ENCODE peak calls at places on chromosomes 7 and 10, in eight cellular contexts. D is CD8-positive, alpha-beta T cell; V is cardiac muscle cell; L is cardiac fibroblast; T is astrocyte of the spinal cord; X is NB4; O is GM12865; B is heart right ventricle. E is an unnamed sample.

GRCh38 chr10:3978762-3979161 is 193.8 kb upstream of the KLF6 start:
- DNase-seq in T (peak), B (no peak), O (no peak), X (peak), V (no peak), L (no peak), D (no peak), E (no peak)

GRCh38 chr10:89702121-89702480 is 711 bp downstream of the KIF20B start:
- DNase-seq in B (no peak), X (peak), V (no peak), L (no peak), T (no peak), D (no peak), O (peak), E (no peak)

GRCh38 chr7:151897201-151897711 is 20.3 kb upstream of the PRKAG2 start:
- DNase-seq in L (no peak), O (no peak), B (no peak), T (no peak), X (no peak), V (peak), D (no peak), E (no peak)

GRCh38 chr7:8141070-8141469 is 120.9 kb downstream of the ICA1 start:
- DNase-seq in B (no peak), V (no peak), X (no peak), T (no peak), O (no peak), D (no peak), L (no peak), E (no peak)

GRCh38 chr10:31145986-31146385 is 114.3 kb upstream of the ZNF438 start:
- DNase-seq in T (no peak), O (no peak), V (no peak), X (no peak), D (no peak), L (no peak), B (no peak), E (no peak)

GRCh38 chr10:100737359-100738054 is 7.9 kb upstream of the PAX2 start:
- DNase-seq in O (no peak), L (no peak), X (peak), D (no peak), V (no peak), B (no peak), T (no peak), E (no peak)

GRCh38 chr10:77553966-77554365 is 83.6 kb downstream of the KCNMA1 start:
- DNase-seq in D (no peak), X (no peak), B (no peak), L (no peak), V (no peak), T (peak), O (no peak), E (no peak)

GRCh38 chr10:43781480-43782361 is 133.0 kb upstream of the ZNF32 start:
- DNase-seq in B (no peak), D (peak), L (peak), T (no peak), V (peak), O (peak), X (peak), E (peak)

GRCh38 chr7:75686551-75686950 is 52.2 kb downstream of the HIP1 start:
- DNase-seq in X (no peak), T (no peak), V (no peak), D (no peak), B (no peak), L (no peak), O (no peak), E (no peak)

GRCh38 chr10:49362596-49363260 is 33.2 kb downstream of the DRGX start:
- DNase-seq in X (peak), T (no peak), D (no peak), O (peak), L (no peak), B (no peak), V (no peak), E (no peak)

GRCh38 chr7:22781230-22781711 is 41.4 kb downstream of the TOMM7 start:
- DNase-seq in D (no peak), T (peak), L (peak), V (peak), O (no peak), B (no peak), X (no peak), E (peak)

GRCh38 chr10:13272164-13272571 is 27.7 kb downstream of the PHYH start:
- DNase-seq in O (peak), X (no peak), B (peak), L (peak), T (peak), D (no peak), V (peak), E (peak)

GRCh38 chr7:137169282-137169698 is 174.2 kb downstream of the PTN start:
- DNase-seq in L (peak), B (peak), D (no peak), O (peak), X (peak), V (peak), T (peak), E (peak)

GRCh38 chr10:68074404-68074774 is 694 bp downstream of the HERC4 start:
- DNase-seq in V (no peak), O (no peak), L (no peak), D (no peak), X (no peak), T (no peak), B (no peak), E (no peak)

GRCh38 chr7:44489955-44490350 is 505 bp downstream of the NUDCD3 start:
- DNase-seq in V (peak), O (peak), D (peak), L (peak), T (peak), X (peak), B (no peak), E (peak)

GRCh38 chr7:116588225-116588624 is 63.4 kb downstream of the CAV1 start:
- DNase-seq in D (no peak), T (peak), O (peak), V (peak), X (peak), L (peak), B (no peak), E (peak)

GRCh38 chr7:127907638-127908040 is 123.6 kb downstream of the LRRC4 start:
- DNase-seq in X (peak), D (no peak), L (no peak), O (no peak), B (no peak), V (no peak), T (peak), E (no peak)

GRCh38 chr10:3217853-3218252 is 45.3 kb upstream of the PITRM1 start:
- DNase-seq in T (no peak), L (no peak), O (no peak), X (no peak), D (no peak), V (no peak), B (no peak), E (no peak)

GRCh38 chr10:131444862-131445461 is 133.4 kb upstream of the TCERG1L start:
- DNase-seq in D (no peak), V (no peak), X (no peak), O (no peak), B (no peak), L (no peak), T (no peak), E (no peak)

GRCh38 chr10:70806841-70807240 is 8.9 kb upstream of the SGPL1 start:
- DNase-seq in L (no peak), O (no peak), V (no peak), X (no peak), T (no peak), D (no peak), B (no peak), E (no peak)

GRCh38 chr10:88071814-88072380 is 208.5 kb downstream of the PTEN start:
- DNase-seq in L (no peak), O (no peak), X (peak), B (no peak), V (no peak), D (no peak), T (no peak), E (no peak)

GRCh38 chr7:15829689-15830088 is 143.2 kb upstream of the MEOX2 start:
- DNase-seq in O (no peak), L (peak), X (no peak), T (no peak), V (peak), D (no peak), B (no peak), E (peak)

GRCh38 chr10:100816671-100817070 is 71.3 kb downstream of the PAX2 start:
- DNase-seq in X (no peak), L (no peak), B (no peak), O (no peak), T (no peak), D (no peak), V (no peak), E (no peak)

GRCh38 chr7:98626393-98627061 is 9.4 kb downstream of the NPTX2 start:
- DNase-seq in L (no peak), B (no peak), X (no peak), T (no peak), D (no peak), V (no peak), O (no peak), E (no peak)

GRCh38 chr7:1990001-1990670 is 242.6 kb downstream of the MAD1L1 start:
- DNase-seq in B (peak), D (no peak), V (no peak), T (no peak), O (no peak), L (no peak), X (no peak), E (peak)

GRCh38 chr7:2201686-2202360 is 30.9 kb downstream of the MAD1L1 start:
- DNase-seq in X (no peak), D (no peak), T (no peak), L (peak), O (no peak), V (no peak), B (no peak), E (no peak)

GRCh38 chr7:103811997-103812396 is 177.5 kb downstream of the RELN start:
- DNase-seq in D (no peak), B (no peak), V (no peak), O (peak), X (no peak), L (no peak), T (no peak), E (no peak)

GRCh38 chr10:24958701-24959392 is 6.4 kb upstream of the PRTFDC1 start:
- DNase-seq in O (no peak), B (no peak), T (peak), L (peak), D (no peak), V (peak), X (no peak), E (peak)

GRCh38 chr10:125068406-125068805 is 92.0 kb downstream of the CTBP2 start:
- DNase-seq in O (no peak), V (no peak), T (no peak), B (no peak), L (no peak), D (no peak), X (no peak), E (no peak)

GRCh38 chr10:132891994-132892393 is 50.4 kb downstream of the CFAP46 start:
- DNase-seq in T (no peak), O (no peak), D (no peak), L (peak), X (no peak), V (peak), B (no peak), E (peak)

GRCh38 chr10:124953421-124953820 is 11.5 kb downstream of the ZRANB1 start:
- DNase-seq in D (no peak), O (no peak), T (no peak), X (no peak), L (no peak), V (no peak), B (no peak), E (no peak)

GRCh38 chr10:126222736-126223511 is 165.4 kb downstream of the ADAM12 start:
- DNase-seq in D (no peak), O (no peak), L (peak), X (no peak), T (peak), B (no peak), V (peak), E (peak)

GRCh38 chr10:129972145-129972965 is 8.3 kb upstream of the EBF3 start:
- DNase-seq in L (peak), V (no peak), B (peak), X (peak), O (no peak), D (no peak), T (no peak), E (peak)

GRCh38 chr10:127195041-127195506 is 1.3 kb downstream of the INSYN2A start:
- DNase-seq in B (peak), T (no peak), V (peak), L (no peak), X (no peak), O (no peak), D (no peak), E (no peak)

GRCh38 chr7:33093266-33093665 is 15.9 kb downstream of the RP9 start:
- DNase-seq in O (no peak), D (no peak), V (no peak), L (no peak), X (no peak), B (no peak), T (no peak), E (peak)

GRCh38 chr7:141258559-141258958 is 184.7 kb downstream of the TMEM178B start:
- DNase-seq in D (no peak), V (no peak), T (no peak), L (no peak), X (no peak), B (no peak), O (no peak), E (no peak)

GRCh38 chr10:2925631-2926030 is 141.7 kb upstream of the PFKP start:
- DNase-seq in B (peak), T (peak), V (peak), D (no peak), X (peak), O (no peak), L (peak), E (peak)

GRCh38 chr10:114548662-114549061 is 109.4 kb downstream of the ABLIM1 start:
- DNase-seq in V (peak), O (peak), B (no peak), D (no peak), T (peak), L (peak), X (peak), E (peak)
- TF ChIP-seq CTCF in V (peak), O (peak), B (no peak), D (no peak), T (peak), L (peak), X (peak), E (peak)

GRCh38 chr10:69457771-69458237 is 6.5 kb downstream of the TSPAN15 start:
- DNase-seq in D (no peak), O (no peak), V (no peak), B (no peak), L (no peak), X (no peak), T (no peak), E (no peak)
- H3K4me3 ChIP-seq in D (no peak), O (no peak), V (no peak), B (no peak), L (no peak), X (no peak), T (no peak), E (no peak)

GRCh38 chr7:142868188-142868811 is 13.4 kb downstream of the EPHB6 start:
- DNase-seq in O (no peak), X (no peak), D (no peak), B (no peak), T (no peak), L (no peak), V (no peak), E (no peak)
- TF ChIP-seq CTCF in O (no peak), X (no peak), D (no peak), B (no peak), T (no peak), L (no peak), V (no peak), E (no peak)

DNA sequence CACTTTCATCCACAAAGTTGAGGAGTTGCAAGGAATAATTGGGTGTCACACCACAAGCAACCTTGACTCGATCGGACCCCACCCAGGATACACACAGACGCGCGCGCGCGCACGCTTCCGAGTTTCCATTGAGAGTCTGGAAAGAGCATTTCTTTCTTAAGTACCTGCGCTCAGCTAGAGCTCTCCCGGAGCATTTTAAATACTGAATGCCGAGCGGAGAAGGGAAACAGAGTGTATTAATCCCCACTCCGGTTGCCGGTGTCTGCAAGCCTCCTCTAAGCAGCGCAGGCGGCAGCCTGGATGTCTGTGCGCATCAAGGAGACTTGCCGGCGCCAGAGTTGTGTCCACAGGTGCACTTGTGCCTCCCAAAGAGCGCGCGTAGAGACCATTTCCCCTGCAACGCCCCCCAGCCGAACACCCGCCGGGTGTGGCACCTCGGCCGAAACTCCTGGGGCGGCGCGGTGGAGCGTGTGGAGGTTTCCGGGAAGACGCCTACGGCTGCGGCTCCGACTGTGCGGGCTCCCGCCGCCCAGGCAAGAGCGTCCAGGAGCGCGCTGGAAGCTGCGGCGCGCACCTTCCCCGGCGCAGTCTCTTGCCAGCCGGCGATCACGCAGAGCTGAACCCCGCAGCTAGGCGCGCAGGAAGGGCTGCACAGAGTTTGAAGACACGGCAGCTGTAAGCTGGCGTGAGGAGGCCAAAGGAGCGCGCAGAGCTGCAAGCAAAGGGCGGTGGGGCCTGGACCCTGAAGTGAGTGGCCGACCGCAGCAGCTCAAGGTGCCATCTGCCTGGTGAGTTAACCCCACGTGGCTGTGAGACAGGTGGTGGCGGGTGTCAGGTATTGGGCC is 1.1 kb upstream of the FEZF1 start:
- DNase-seq in T (peak), D (no peak), X (no peak), V (no peak), L (no peak), O (no peak), B (no peak), E (peak)
- H3K4me3 ChIP-seq in T (no peak), D (no peak), X (no peak), V (peak), L (no peak), O (no peak), B (peak), E (no peak)

DNA sequence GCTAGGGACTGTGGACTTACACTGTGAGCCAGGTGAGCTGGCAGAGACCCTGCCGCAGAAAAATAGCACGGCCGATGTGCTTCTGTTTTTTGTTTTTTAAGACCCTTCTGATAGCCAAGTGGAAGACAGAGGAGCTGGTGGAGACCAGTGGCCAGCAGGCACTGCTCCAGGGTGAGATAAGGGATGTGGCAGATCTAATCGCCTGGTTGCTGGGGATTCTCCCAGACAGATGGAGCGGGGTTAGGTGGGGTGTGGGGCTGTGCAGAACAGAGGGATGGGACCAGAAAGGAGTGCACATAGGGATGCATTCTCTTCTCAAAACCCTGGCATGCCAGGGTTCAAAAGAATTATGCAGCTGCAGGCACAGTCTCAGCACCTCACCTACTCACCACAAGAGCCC is 82.2 kb downstream of the VOPP1 start:
- DNase-seq in B (no peak), O (no peak), D (no peak), X (no peak), V (no peak), T (no peak), L (no peak), E (no peak)
- TF ChIP-seq CTCF in B (no peak), O (no peak), D (no peak), X (no peak), V (no peak), T (no peak), L (no peak), E (no peak)